ENCODE peak calls at places on chromosomes 7 and 10, in four cellular contexts. C is RWPE1, G is COR-L47, H is NAMALWA. U is an unnamed sample.

GRCh38 chr7:50803359-50804337 is 21.0 kb upstream of the GRB10 start:
- DNase-seq in H (no peak), G (no peak), C (no peak), U (no peak)

GRCh38 chr7:120272896-120273475 is at the start of gene KCND2:
- DNase-seq in C (peak; percentile 2), G (peak; percentile 83), H (no peak), U (no peak)

GRCh38 chr7:29987083-29987482 is 2.5 kb downstream of the SCRN1 start:
- DNase-seq in G (no peak), H (peak; percentile 64), C (no peak), U (peak; percentile 45)

GRCh38 chr10:102235598-102235920 is 5.8 kb downstream of the PITX3 start:
- DNase-seq in G (no peak), H (no peak), C (no peak), U (peak; percentile 91)

GRCh38 chr10:128994598-128995143 is 472.4 kb upstream of the MGMT start:
- DNase-seq in G (no peak), H (no peak), C (no peak), U (no peak)

GRCh38 chr10:124403548-124403947 is 15.2 kb downstream of the OAT start:
- DNase-seq in C (peak; percentile 76), H (peak; percentile 95), G (peak; percentile 42), U (peak; percentile 39)

GRCh38 chr10:15430969-15431791 is 60.1 kb upstream of the FAM171A1 start:
- DNase-seq in C (no peak), H (no peak), G (no peak), U (no peak)

GRCh38 chr10:87757685-87758084 is 60.3 kb downstream of the ATAD1 start:
- DNase-seq in H (no peak), G (no peak), C (no peak), U (no peak)

GRCh38 chr7:151425670-151426075 is 14.3 kb downstream of the CRYGN start:
- DNase-seq in H (no peak), G (no peak), C (no peak), U (no peak)

GRCh38 chr10:3777876-3778707 is 6.9 kb downstream of the KLF6 start:
- DNase-seq in H (peak; percentile 3), G (no peak), C (no peak), U (no peak)